ENCODE peak calls at places on chromosomes 12 and 14, in six cellular contexts. C is astrocyte of the spinal cord, K is stomach, D is colonic mucosa, I is RWPE2, P is OCI-LY7. T is an unnamed sample.

GRCh38 chr14:35292770-35293561 is 784 bp downstream of the PSMA6 start:
- DNase-seq in C (peak), K (no peak), D (no peak), I (no peak), P (no peak), T (peak)

GRCh38 chr14:81519200-81519998 is 14.3 kb downstream of the SEL1L start:
- DNase-seq in C (no peak), K (no peak), D (peak), I (no peak), P (no peak), T (peak)

GRCh38 chr12:113115455-113116126 is 20.0 kb downstream of the RASAL1 start:
- DNase-seq in C (no peak), K (no peak), D (no peak), I (no peak), P (no peak), T (no peak)

GRCh38 chr12:82461393-82461792 is 103.1 kb downstream of the METTL25 start:
- DNase-seq in C (no peak), K (no peak), D (no peak), I (no peak), P (no peak), T (peak)

GRCh38 chr14:91831337-91831736 is 36.0 kb downstream of the TC2N start:
- DNase-seq in C (no peak), K (no peak), D (no peak), I (no peak), P (no peak), T (no peak)

GRCh38 chr12:109625131-109625559 is 51.6 kb downstream of the MVK start:
- DNase-seq in C (peak), K (no peak), D (peak), I (no peak), P (no peak), T (peak)

GRCh38 chr12:124917135-124917840 is 2.8 kb upstream of the UBC start:
- DNase-seq in C (peak), K (peak), D (peak), I (peak), P (peak), T (peak)

GRCh38 chr12:29799591-29799990 is 15.8 kb upstream of the TMTC1 start:
- DNase-seq in C (no peak), K (no peak), D (no peak), I (no peak), P (no peak), T (no peak)

GRCh38 chr14:51776102-51776894 is 84.1 kb upstream of the GNG2 start:
- DNase-seq in C (peak), K (no peak), D (peak), I (no peak), P (peak), T (peak)

GRCh38 chr14:93239869-93240677 is 33.0 kb downstream of the UBR7 start:
- DNase-seq in C (peak), K (no peak), D (no peak), I (no peak), P (no peak), T (peak)

GRCh38 chr12:10226740-10227139 is 14.1 kb downstream of the GABARAPL1 start:
- DNase-seq in C (no peak), K (no peak), D (no peak), I (no peak), P (no peak), T (no peak)

GRCh38 chr14:60648934-60649814 is at the start of gene SIX1:
- DNase-seq in C (peak), K (peak), D (peak), I (peak), P (no peak), T (peak)

GRCh38 chr12:124510301-124510970 is 57.0 kb downstream of the NCOR2 start:
- DNase-seq in C (no peak), K (peak), D (peak), I (no peak), P (no peak), T (peak)

GRCh38 chr14:75306917-75307699 is 28.5 kb downstream of the FOS start:
- DNase-seq in C (no peak), K (no peak), D (no peak), I (no peak), P (peak), T (peak)

GRCh38 chr14:77302926-77303325 is 17.8 kb downstream of the POMT2 start:
- DNase-seq in C (peak), K (no peak), D (no peak), I (no peak), P (no peak), T (peak)

GRCh38 chr12:42130670-42131402 is 13.8 kb downstream of the GXYLT1 start:
- DNase-seq in C (peak), K (no peak), D (no peak), I (no peak), P (no peak), T (peak)

GRCh38 chr14:24430682-24431568 is 1.2 kb downstream of the KHNYN start:
- DNase-seq in C (peak), K (peak), D (peak), I (no peak), P (peak), T (peak)

DNA sequence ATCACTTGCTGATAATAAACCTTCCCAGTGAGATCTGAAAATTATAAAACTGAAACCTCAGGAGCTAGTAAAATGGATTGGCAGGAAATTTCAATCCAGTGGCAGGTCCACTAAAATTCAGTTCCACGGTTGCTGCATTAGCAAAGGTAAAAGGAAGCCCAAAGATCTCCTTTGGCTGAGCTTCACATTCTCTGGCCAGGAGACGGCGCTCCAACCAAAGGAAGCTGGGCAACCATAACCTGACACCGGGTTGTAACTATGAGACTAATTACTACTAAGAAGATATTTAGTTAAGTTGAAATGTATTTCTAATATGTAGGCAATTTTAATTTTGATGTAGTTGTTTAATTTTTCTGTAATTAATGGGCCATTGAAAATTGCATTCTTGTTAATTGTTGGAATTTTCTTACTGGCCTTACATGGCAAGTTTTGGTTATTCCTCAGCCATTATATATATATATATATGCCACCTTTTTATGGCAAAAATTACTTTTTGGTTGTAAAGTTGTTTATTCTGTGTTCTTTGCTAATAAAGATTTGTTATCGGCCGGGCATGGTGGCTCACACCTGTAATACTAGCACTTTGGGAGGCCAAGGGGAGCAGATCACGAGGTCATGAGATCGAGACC is 17.0 kb downstream of the OR8S1 start:
- DNase-seq in C (no peak), K (peak), D (peak), I (no peak), P (peak), T (peak)
- TF ChIP-seq CTCF in C (peak), K (no peak), D (peak), I (peak), P (peak), T (peak)

GRCh38 chr14:30993071-30993470 is 32.4 kb upstream of the AP4S1 start:
- DNase-seq in C (no peak), K (no peak), D (no peak), I (no peak), P (no peak), T (no peak)

GRCh38 chr14:30988509-30988908 is 36.9 kb upstream of the AP4S1 start:
- DNase-seq in C (peak), K (no peak), D (no peak), I (no peak), P (no peak), T (peak)

GRCh38 chr14:30994681-30995620 is 30.5 kb upstream of the AP4S1 start:
- DNase-seq in C (peak), K (no peak), D (no peak), I (no peak), P (no peak), T (peak)

GRCh38 chr14:30991408-30991807 is 34.0 kb upstream of the AP4S1 start:
- DNase-seq in C (no peak), K (no peak), D (no peak), I (no peak), P (no peak), T (no peak)

DNA sequence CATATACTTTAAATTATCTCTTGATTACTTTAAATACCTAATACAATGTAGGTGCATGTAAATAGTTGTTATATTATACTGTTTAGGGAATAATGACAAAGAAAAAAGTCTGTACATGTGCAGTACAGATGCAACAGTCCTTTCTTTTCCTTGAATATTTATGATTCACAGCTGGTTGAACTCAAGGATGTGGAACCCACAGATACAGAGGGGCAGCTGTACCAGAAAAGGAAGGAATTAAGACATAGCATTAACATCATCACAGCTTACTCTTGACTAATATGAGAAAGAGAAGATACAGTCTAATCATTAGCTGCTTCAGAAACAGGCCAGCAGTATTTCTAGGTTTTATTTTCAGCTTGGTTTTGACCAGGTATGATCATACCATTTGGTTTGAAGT is 34.7 kb upstream of the AP4S1 start:
- DNase-seq in C (no peak), K (no peak), D (no peak), I (no peak), P (no peak), T (peak)
- H3K4me3 ChIP-seq in C (no peak), K (no peak), D (no peak), I (no peak), P (no peak), T (no peak)

DNA sequence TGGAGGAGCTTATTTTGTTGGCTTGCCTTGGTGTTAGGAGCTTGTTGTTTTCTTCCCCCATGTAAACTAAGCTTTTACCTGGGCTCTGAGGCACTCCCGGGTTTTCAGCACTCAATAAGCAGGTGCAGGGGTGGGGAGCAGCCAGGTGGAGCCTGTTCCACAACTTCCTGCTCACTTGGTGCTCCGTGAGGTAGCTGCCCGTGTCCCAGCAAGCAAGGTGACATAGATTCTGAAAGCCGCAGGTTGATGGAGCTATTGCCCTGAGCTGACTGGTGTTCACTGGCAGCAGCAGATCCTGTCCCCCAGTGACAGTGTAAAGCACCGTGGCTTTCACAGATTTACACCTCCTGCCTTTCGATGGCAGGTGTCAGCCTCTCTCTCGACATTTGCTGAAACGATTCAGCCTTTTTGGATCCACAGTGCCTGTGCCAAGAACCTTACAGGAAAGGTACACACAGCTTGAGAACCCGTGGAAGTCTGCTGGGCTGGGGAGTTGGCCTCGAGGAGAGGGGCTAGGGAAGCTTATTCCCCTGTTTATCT is 295.7 kb upstream of the FKBP4 start:
- DNase-seq in C (no peak), K (peak), D (peak), I (no peak), P (peak), T (no peak)
- TF ChIP-seq CTCF in C (no peak), K (no peak), D (no peak), I (no peak), P (no peak), T (no peak)

DNA sequence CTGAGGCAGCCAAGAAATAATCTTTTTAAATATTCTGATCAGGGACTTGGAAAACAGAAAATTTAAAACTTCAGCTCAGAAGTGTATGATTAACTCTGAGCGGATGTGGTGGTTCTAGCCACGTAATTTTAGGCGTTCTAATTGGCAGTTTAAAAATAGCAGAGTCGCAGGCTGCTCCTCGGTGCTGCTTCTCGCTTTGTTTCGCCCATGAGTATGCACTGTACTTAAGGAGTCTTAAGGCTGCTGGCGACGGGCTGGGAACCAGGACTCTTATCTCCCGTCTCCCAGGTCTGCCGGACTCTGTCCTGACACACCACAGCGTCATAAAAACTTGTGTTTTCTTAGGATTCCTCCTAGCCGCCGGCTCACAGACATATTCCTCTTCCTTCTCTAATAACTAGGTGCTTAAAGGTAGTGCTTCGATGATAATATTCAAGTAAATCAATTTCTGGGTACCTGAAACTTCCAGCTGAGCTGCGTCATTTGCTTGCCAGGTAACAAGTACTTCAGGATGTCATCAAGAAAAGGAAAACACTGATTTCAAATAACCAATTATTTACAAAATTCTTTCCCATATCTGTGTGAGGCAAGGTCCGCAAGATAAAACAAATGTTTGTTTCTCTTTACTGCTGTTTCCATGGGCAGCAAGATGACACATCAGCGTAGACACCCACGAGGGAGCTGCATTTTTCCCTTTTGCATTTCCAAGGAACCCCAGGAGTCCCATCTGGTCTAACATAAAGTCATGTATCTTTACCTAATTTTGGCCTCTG is 113.2 kb upstream of the PELI2 start:
- DNase-seq in C (peak), K (peak), D (peak), I (no peak), P (peak), T (peak)
- H3K4me3 ChIP-seq in C (peak), K (no peak), D (no peak), I (no peak), P (no peak), T (peak)

DNA sequence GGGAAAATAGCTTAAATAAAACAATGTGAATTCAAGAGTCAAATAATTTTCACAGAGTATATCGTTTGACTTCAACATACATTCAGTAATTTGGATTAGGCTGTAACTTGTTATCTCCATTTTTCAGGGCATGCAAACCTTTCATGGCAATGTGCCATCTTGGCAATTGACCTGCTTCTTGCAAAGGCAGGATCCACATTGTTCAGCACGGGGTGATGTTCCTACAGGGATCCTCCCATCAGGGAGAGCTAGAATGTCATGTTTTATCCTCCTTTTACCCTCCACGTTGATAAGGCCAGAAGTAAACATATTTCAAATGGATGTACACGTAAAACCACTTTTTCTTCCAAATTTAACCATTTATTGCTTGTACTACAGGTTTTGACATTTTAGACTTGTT is 314.4 kb downstream of the GALC start:
- DNase-seq in C (no peak), K (no peak), D (no peak), I (no peak), P (no peak), T (no peak)
- TF ChIP-seq CTCF in C (no peak), K (no peak), D (no peak), I (no peak), P (no peak), T (no peak)

T was measured in choroid plexus epithelial cell.